ENCODE peak calls at places on chromosomes 11 and 22, in eight cellular contexts. J is PC-9; M is vagina; S is AG04450; C is H9; E is neuronal stem cell; V is A549; P is CD8-positive, alpha-beta memory T cell. O is an unnamed sample.

GRCh38 chr11:86926975-86927374 is 28.2 kb downstream of the FZD4 start:
- DNase-seq in J (no peak), M (no peak), S (no peak), C (no peak), E (no peak), V (no peak), P (no peak), O (no peak)

GRCh38 chr11:129694966-129695365 is 120.7 kb upstream of the TMEM45B start:
- DNase-seq in J (no peak), M (no peak), S (no peak), C (no peak), E (no peak), V (no peak), P (no peak), O (no peak)

GRCh38 chr22:33850724-33851123 is 69.6 kb downstream of the LARGE1 start:
- DNase-seq in J (no peak), M (no peak), S (no peak), C (peak; percentile 78), E (no peak), V (no peak), P (no peak), O (no peak)

GRCh38 chr11:80586464-80586863 is 1145.6 kb upstream of the TENM4 start:
- DNase-seq in J (peak; percentile 47), M (no peak), S (no peak), C (no peak), E (no peak), V (no peak), P (no peak), O (no peak)

GRCh38 chr11:45436966-45437365 is 150.8 kb upstream of the SYT13 start:
- DNase-seq in J (no peak), M (no peak), S (no peak), C (no peak), E (no peak), V (no peak), P (no peak), O (no peak)

GRCh38 chr11:12871251-12871650 is 137.9 kb upstream of the RASSF10 start:
- DNase-seq in J (no peak), M (no peak), S (no peak), C (no peak), E (no peak), V (no peak), P (no peak), O (no peak)

GRCh38 chr11:60343094-60343704 is 16.1 kb downstream of the MS4A6E start:
- DNase-seq in J (no peak), M (no peak), S (no peak), C (no peak), E (no peak), V (peak; percentile 29), P (no peak), O (no peak)

GRCh38 chr11:65468874-65469333 is 29.9 kb upstream of the MALAT1 start:
- DNase-seq in J (peak; percentile 91), M (no peak), S (no peak), C (peak; percentile 94), E (no peak), V (peak; percentile 83), P (peak; percentile 44), O (no peak)

GRCh38 chr11:130706572-130706971 is 209.7 kb downstream of the SNX19 start:
- DNase-seq in J (no peak), M (no peak), S (no peak), C (no peak), E (no peak), V (no peak), P (no peak), O (no peak)

GRCh38 chr11:16911658-16912057 is 102.6 kb downstream of the PLEKHA7 start:
- DNase-seq in J (no peak), M (no peak), S (no peak), C (no peak), E (no peak), V (no peak), P (no peak), O (no peak)

GRCh38 chr11:41578421-41579047 is 119.1 kb upstream of the LRRC4C start:
- DNase-seq in J (no peak), M (no peak), S (no peak), C (no peak), E (no peak), V (peak; percentile 7), P (no peak), O (no peak)

GRCh38 chr11:86523738-86524602 is 148.4 kb downstream of the ME3 start:
- DNase-seq in J (peak; percentile 100), M (no peak), S (peak; percentile 92), C (no peak), E (no peak), V (peak; percentile 98), P (no peak), O (peak; percentile 96)

GRCh38 chr22:37213941-37214340 is 1.7 kb upstream of the SSTR3 start:
- DNase-seq in J (no peak), M (no peak), S (no peak), C (no peak), E (no peak), V (no peak), P (no peak), O (no peak)

GRCh38 chr22:47933226-47933625 is 1170.8 kb downstream of the TBC1D22A start:
- DNase-seq in J (no peak), M (no peak), S (no peak), C (no peak), E (no peak), V (no peak), P (no peak), O (no peak)

GRCh38 chr22:47929073-47929472 is 1166.6 kb downstream of the TBC1D22A start:
- DNase-seq in J (no peak), M (no peak), S (no peak), C (no peak), E (no peak), V (no peak), P (no peak), O (no peak)

GRCh38 chr22:47928626-47929025 is 1166.2 kb downstream of the TBC1D22A start:
- DNase-seq in J (peak; percentile 51), M (no peak), S (no peak), C (no peak), E (no peak), V (no peak), P (no peak), O (no peak)

GRCh38 chr22:47927811-47928210 is 1165.4 kb downstream of the TBC1D22A start:
- DNase-seq in J (no peak), M (no peak), S (no peak), C (no peak), E (no peak), V (no peak), P (no peak), O (no peak)

GRCh38 chr22:47929646-47930185 is 1167.3 kb downstream of the TBC1D22A start:
- DNase-seq in J (no peak), M (no peak), S (no peak), C (no peak), E (no peak), V (no peak), P (no peak), O (no peak)
- H3K9me3 ChIP-seq in J (no peaks in the 10 kb centered on the region), M (no peaks in the 10 kb centered on the region), S (peaks cover 64% of the 10 kb centered on the region), C (peaks cover 10% of the 10 kb centered on the region), E (no peaks in the 10 kb centered on the region), V (no peaks in the 10 kb centered on the region), P (no peaks in the 10 kb centered on the region), O (peaks cover 8% of the 10 kb centered on the region)

GRCh38 chr22:48431536-48432315 is 1395.9 kb downstream of the BRD1 start:
- DNase-seq in J (no peak), M (no peak), S (no peak), C (no peak), E (no peak), V (peak; percentile 35), P (no peak), O (no peak)
- H3K9me3 ChIP-seq in J (no peaks in the 10 kb centered on the region), M (no peaks in the 10 kb centered on the region), S (peaks cover 96% of the 10 kb centered on the region), C (no peaks in the 10 kb centered on the region), E (no peaks in the 10 kb centered on the region), V (no peaks in the 10 kb centered on the region), P (no peaks in the 10 kb centered on the region), O (peaks cover 19% of the 10 kb centered on the region)

GRCh38 chr11:61369372-61370348 is 7.5 kb downstream of the TMEM138 start:
- DNase-seq in J (no peak), M (no peak), S (peak; percentile 86), C (no peak), E (no peak), V (no peak), P (no peak), O (peak; percentile 99)

GRCh38 chr11:61372659-61373058 is 10.5 kb downstream of the TMEM138 start:
- DNase-seq in J (no peak), M (no peak), S (no peak), C (no peak), E (no peak), V (no peak), P (no peak), O (no peak)

GRCh38 chr11:61375709-61376108 is 13.5 kb downstream of the TMEM138 start:
- DNase-seq in J (no peak), M (no peak), S (no peak), C (no peak), E (no peak), V (no peak), P (no peak), O (no peak)

GRCh38 chr11:61367406-61367805 is 5.2 kb downstream of the TMEM138 start:
- DNase-seq in J (no peak), M (no peak), S (no peak), C (no peak), E (no peak), V (no peak), P (no peak), O (no peak)

DNA sequence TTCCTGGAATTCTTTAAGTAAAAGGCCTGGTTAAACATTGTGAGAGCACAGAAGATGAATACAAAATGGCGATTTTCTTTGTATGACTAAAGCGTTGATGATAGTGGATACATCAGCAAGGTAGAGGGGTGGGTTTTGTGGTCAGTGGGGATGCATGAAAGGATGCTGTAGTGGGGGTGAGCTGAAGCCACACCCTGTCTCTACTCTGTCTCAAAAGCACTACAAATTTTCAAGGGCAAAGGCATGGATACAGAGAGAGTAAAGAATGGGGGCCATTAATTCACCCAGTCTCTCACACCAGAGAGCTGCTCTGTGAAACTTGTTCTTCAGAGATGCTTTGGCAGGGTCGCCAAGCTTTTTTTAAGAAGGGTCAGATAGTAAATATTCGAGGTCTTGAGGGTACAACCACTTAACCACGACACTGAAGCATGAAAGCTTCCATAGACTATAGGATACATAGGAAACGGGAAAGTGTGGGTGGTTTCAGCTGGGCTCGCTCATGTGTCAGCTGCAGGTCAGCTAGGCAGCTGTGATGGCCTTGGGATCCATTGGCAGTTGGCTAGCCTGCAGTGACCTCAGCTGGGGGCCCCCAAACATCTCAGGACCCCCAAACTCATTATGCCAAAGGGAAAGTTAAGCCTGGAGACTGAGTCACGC is 8.3 kb downstream of the TMEM138 start:
- DNase-seq in J (no peak), M (no peak), S (no peak), C (no peak), E (no peak), V (no peak), P (no peak), O (no peak)
- H3K9me3 ChIP-seq in J (peaks cover 8% of the 10 kb centered on the region), M (no peaks in the 10 kb centered on the region), S (peaks cover 15% of the 10 kb centered on the region), C (peaks cover 15% of the 10 kb centered on the region), E (peaks cover 43% of the 10 kb centered on the region), V (peaks cover 2% of the 10 kb centered on the region), P (no peaks in the 10 kb centered on the region), O (no peaks in the 10 kb centered on the region)

GRCh38 chr11:2656859-2657258 is 42.9 kb downstream of the KCNQ1OT1 start:
- DNase-seq in J (no peak), M (no peak), S (no peak), C (no peak), E (no peak), V (no peak), P (no peak), O (no peak)
- H3K9me3 ChIP-seq in J (peaks cover 37% of the 10 kb centered on the region), M (peaks cover 12% of the 10 kb centered on the region), S (peaks cover 62% of the 10 kb centered on the region), C (peaks cover 68% of the 10 kb centered on the region), E (peaks cover 44% of the 10 kb centered on the region), V (peaks cover 97% of the 10 kb centered on the region), P (no peaks in the 10 kb centered on the region), O (peaks cover 4% of the 10 kb centered on the region)